ENCODE peak calls at places on chromosomes 13 and 19, in ten cellular contexts. R, Y, J, Z, D, G, K, W, T and S are unnamed samples.

GRCh38 chr13:66375756-66376155 is 854.4 kb downstream of the PCDH9 start:
- DNase-seq in R (no peak), Y (no peak), J (no peak), Z (no peak), D (no peak), G (no peak), K (no peak), W (no peak), T (no peak), S (no peak)

GRCh38 chr13:23992722-23993438 is 95.6 kb upstream of the C1QTNF9B start:
- DNase-seq in R (peak; percentile 11), Y (no peak), J (no peak), Z (no peak), D (no peak), G (no peak), K (no peak), W (no peak), T (no peak), S (no peak)

GRCh38 chr19:31264379-31264778 is 84.9 kb downstream of the TSHZ3 start:
- DNase-seq in R (peak; percentile 14), Y (no peak), J (no peak), Z (no peak), D (no peak), G (no peak), K (no peak), W (no peak), T (no peak), S (no peak)

GRCh38 chr13:27354379-27354778 is 70.0 kb upstream of the GTF3A start:
- DNase-seq in R (no peak), Y (no peak), J (no peak), Z (no peak), D (no peak), G (no peak), K (no peak), W (no peak), T (no peak), S (no peak)

GRCh38 chr19:41575998-41576397 is at the start of gene CEACAM21:
- DNase-seq in R (peak; percentile 83), Y (no peak), J (peak; percentile 66), Z (no peak), D (no peak), G (peak; percentile 64), K (peak; percentile 52), W (peak; percentile 65), T (peak; percentile 53), S (peak; percentile 72)

GRCh38 chr19:14530505-14530904 is 1.1 kb downstream of the TECR start:
- DNase-seq in R (no peak), Y (no peak), J (no peak), Z (no peak), D (no peak), G (no peak), K (no peak), W (no peak), T (no peak), S (no peak)

GRCh38 chr19:50794778-50795664 is 4.8 kb downstream of the ACP4 start:
- DNase-seq in R (no peak), Y (no peak), J (no peak), Z (no peak), D (no peak), G (no peak), K (no peak), W (peak; percentile 69), T (no peak), S (no peak)

GRCh38 chr19:419721-420515 is 11.0 kb upstream of the C2CD4C start:
- DNase-seq in R (no peak), Y (no peak), J (no peak), Z (no peak), D (no peak), G (peak; percentile 34), K (no peak), W (no peak), T (no peak), S (no peak)

GRCh38 chr13:112674412-112675383 is 15.1 kb upstream of the ATP11A start:
- DNase-seq in R (no peak), Y (no peak), J (no peak), Z (no peak), D (no peak), G (no peak), K (no peak), W (no peak), T (no peak), S (no peak)

GRCh38 chr13:50512602-50513527 is 330.6 kb downstream of the DLEU7 start:
- DNase-seq in R (peak; percentile 84), Y (no peak), J (peak; percentile 75), Z (no peak), D (no peak), G (peak; percentile 73), K (peak; percentile 66), W (no peak), T (peak; percentile 67), S (peak; percentile 65)

GRCh38 chr13:48580185-48580803 is 47.4 kb upstream of the RCBTB2 start:
- DNase-seq in R (peak; percentile 86), Y (peak; percentile 26), J (peak; percentile 84), Z (peak; percentile 52), D (no peak), G (peak; percentile 69), K (peak; percentile 60), W (peak; percentile 80), T (peak; percentile 87), S (peak; percentile 66)

GRCh38 chr13:66627512-66627911 is 602.6 kb downstream of the PCDH9 start:
- DNase-seq in R (no peak), Y (no peak), J (no peak), Z (no peak), D (no peak), G (no peak), K (no peak), W (no peak), T (no peak), S (no peak)

GRCh38 chr19:20964798-20965197 is 41.7 kb downstream of the ZNF85 start:
- DNase-seq in R (no peak), Y (no peak), J (no peak), Z (no peak), D (no peak), G (no peak), K (no peak), W (no peak), T (no peak), S (no peak)

GRCh38 chr19:48487944-48488343 is 18.8 kb downstream of the CYTH2 start:
- DNase-seq in R (peak; percentile 80), Y (peak; percentile 98), J (peak; percentile 83), Z (no peak), D (peak; percentile 85), G (peak; percentile 87), K (peak; percentile 68), W (peak; percentile 70), T (peak; percentile 72), S (peak; percentile 86)

GRCh38 chr13:24081388-24081787 is 79.1 kb upstream of the SPATA13 start:
- DNase-seq in R (no peak), Y (no peak), J (no peak), Z (no peak), D (no peak), G (no peak), K (no peak), W (no peak), T (no peak), S (no peak)

GRCh38 chr13:60012503-60012902 is 151.2 kb downstream of the DIAPH3 start:
- DNase-seq in R (no peak), Y (no peak), J (peak; percentile 50), Z (no peak), D (no peak), G (no peak), K (no peak), W (no peak), T (no peak), S (no peak)

GRCh38 chr19:15195987-15196682 is 4.7 kb downstream of the NOTCH3 start:
- DNase-seq in R (peak; percentile 60), Y (no peak), J (peak; percentile 88), Z (no peak), D (peak; percentile 89), G (no peak), K (no peak), W (no peak), T (no peak), S (peak; percentile 86)

GRCh38 chr13:76972430-76972829 is 19.5 kb upstream of the CLN5 start:
- DNase-seq in R (no peak), Y (no peak), J (no peak), Z (no peak), D (no peak), G (no peak), K (no peak), W (no peak), T (no peak), S (no peak)

DNA sequence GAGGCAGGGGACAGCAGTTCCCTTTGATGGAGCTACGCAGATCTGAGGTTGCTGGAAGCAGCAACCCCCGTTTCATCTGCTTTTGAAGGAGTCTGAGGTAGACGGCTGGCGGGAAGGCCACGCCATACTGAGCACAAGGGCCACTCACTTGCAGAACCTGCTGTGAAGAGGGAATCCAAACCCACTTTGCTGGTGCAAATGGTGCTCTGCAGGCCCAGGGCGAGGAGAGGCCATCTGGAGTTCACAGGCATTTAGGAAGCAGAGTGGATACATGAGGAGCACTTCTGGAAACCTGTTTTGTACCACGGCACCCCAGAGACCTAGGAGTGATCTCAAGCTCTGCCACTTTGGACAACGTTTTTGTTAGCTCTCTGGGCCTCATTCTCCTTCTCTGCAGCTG is 227.8 kb downstream of the UQCRFS1 start:
- DNase-seq in R (no peak), Y (no peak), J (no peak), Z (no peak), D (no peak), G (no peak), K (no peak), W (no peak), T (no peak), S (no peak)
- H3K4me1 ChIP-seq in R (no peaks in the 10 kb centered on the region), Y (no peaks in the 10 kb centered on the region), J (no peaks in the 10 kb centered on the region), Z (no peaks in the 10 kb centered on the region), D (no peaks in the 10 kb centered on the region), G (no peaks in the 10 kb centered on the region), K (no peaks in the 10 kb centered on the region), W (no peaks in the 10 kb centered on the region), T (no peaks in the 10 kb centered on the region), S (peaks cover 2% of the 10 kb centered on the region)

GRCh38 chr13:20121154-20121515 is 39.7 kb downstream of the GJA3 start:
- DNase-seq in R (no peak), Y (no peak), J (no peak), Z (no peak), D (no peak), G (no peak), K (no peak), W (no peak), T (no peak), S (no peak)
- H3K4me3 ChIP-seq in R (no peak overlapping the region), Y (no peak overlapping the region), J (peak overlapping the region; percentile 34), Z (no peak overlapping the region), D (peak overlapping the region; percentile 23), G (no peak overlapping the region), K (peak overlapping the region; percentile 30), W (no peak overlapping the region), T (no peak overlapping the region), S (no peak overlapping the region)

DNA sequence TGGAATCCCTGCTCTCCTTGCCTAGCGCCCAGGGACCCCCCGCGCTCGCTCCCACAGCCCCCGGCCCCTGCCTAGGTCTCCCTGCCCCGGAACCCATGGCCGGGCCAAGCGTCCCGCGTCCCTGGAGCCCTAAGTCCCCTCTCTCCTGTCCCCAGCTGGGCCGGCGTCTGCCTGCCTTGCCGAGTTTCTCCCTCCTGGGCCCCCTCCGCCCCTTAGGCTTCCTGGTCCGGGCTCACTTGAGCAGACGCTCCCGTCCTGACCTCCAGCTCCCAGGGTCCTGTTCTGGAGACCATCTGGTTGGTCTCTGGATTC is 603 bp downstream of the NCLN start:
- DNase-seq in R (no peak), Y (no peak), J (no peak), Z (no peak), D (peak; percentile 61), G (no peak), K (no peak), W (no peak), T (no peak), S (no peak)
- H3K4me1 ChIP-seq in R (peaks cover 6% of the 10 kb centered on the region), Y (peaks cover 11% of the 10 kb centered on the region), J (peaks cover 41% of the 10 kb centered on the region), Z (peaks cover 6% of the 10 kb centered on the region), D (peaks cover 6% of the 10 kb centered on the region), G (peaks cover 16% of the 10 kb centered on the region), K (peaks cover 44% of the 10 kb centered on the region), W (peaks cover 17% of the 10 kb centered on the region), T (peaks cover 20% of the 10 kb centered on the region), S (peaks cover 22% of the 10 kb centered on the region)

GRCh38 chr19:52898101-52898500 is 666 bp upstream of the ZNF320 start:
- DNase-seq in R (peak; percentile 57), Y (no peak), J (no peak), Z (no peak), D (no peak), G (no peak), K (no peak), W (no peak), T (peak; percentile 10), S (no peak)
- H3K4me3 ChIP-seq in R (peak overlapping the region; percentile 80), Y (no peak overlapping the region), J (peak overlapping the region; percentile 93), Z (no peak overlapping the region), D (peak overlapping the region; percentile 71), G (peak overlapping the region; percentile 78), K (peak overlapping the region; percentile 84), W (no peak overlapping the region), T (peak overlapping the region; percentile 93), S (no peak overlapping the region)